ENCODE peak calls at places on chromosomes 7 and 10, in seven cellular contexts. Y is Calu3, U is sigmoid colon, N is EL, X is amygdala, C is posterior vena cava, V is SK-N-DZ. Z is an unnamed sample.

GRCh38 chr10:43120948-43121290 is 17.3 kb upstream of the CSGALNACT2 start:
- DNase-seq in Y (no peak), U (no peak), N (no peak), X (no peak), C (peak), V (no peak), Z (no peak)

GRCh38 chr7:92246363-92247101 is 758 bp downstream of the ANKIB1 start:
- DNase-seq in Y (no peak), U (no peak), N (peak), X (peak), C (no peak), V (no peak), Z (peak)

GRCh38 chr7:3510101-3511020 is 209.3 kb downstream of the SDK1 start:
- DNase-seq in Y (no peak), U (no peak), N (no peak), X (no peak), C (no peak), V (no peak), Z (no peak)

GRCh38 chr7:108596560-108596959 is 26.9 kb downstream of the DNAJB9 start:
- DNase-seq in Y (no peak), U (no peak), N (no peak), X (no peak), C (no peak), V (no peak), Z (no peak)

GRCh38 chr7:147519062-147519461 is 1071.5 kb upstream of the C7orf33 start:
- DNase-seq in Y (no peak), U (no peak), N (no peak), X (no peak), C (no peak), V (no peak), Z (no peak)

GRCh38 chr7:115805458-115805857 is 225.1 kb downstream of the TFEC start:
- DNase-seq in Y (no peak), U (no peak), N (no peak), X (no peak), C (no peak), V (no peak), Z (no peak)

GRCh38 chr10:101066890-101067355 is 5.1 kb downstream of the KAZALD1 start:
- DNase-seq in Y (no peak), U (no peak), N (no peak), X (no peak), C (no peak), V (no peak), Z (no peak)

GRCh38 chr10:24822557-24822956 is 98.9 kb upstream of the ARHGAP21 start:
- DNase-seq in Y (no peak), U (no peak), N (no peak), X (peak), C (no peak), V (no peak), Z (no peak)

GRCh38 chr10:89391882-89392756 is at the start of gene IFIT1:
- DNase-seq in Y (peak), U (peak), N (peak), X (peak), C (no peak), V (no peak), Z (peak)

GRCh38 chr10:31340343-31340742 is 21.3 kb downstream of the ZEB1 start:
- DNase-seq in Y (no peak), U (no peak), N (no peak), X (no peak), C (no peak), V (no peak), Z (no peak)

GRCh38 chr7:148182264-148182663 is 408.3 kb upstream of the C7orf33 start:
- DNase-seq in Y (no peak), U (no peak), N (no peak), X (no peak), C (no peak), V (no peak), Z (no peak)

GRCh38 chr7:91875851-91876250 is 4.7 kb downstream of the MTERF1 start:
- DNase-seq in Y (no peak), U (no peak), N (no peak), X (no peak), C (no peak), V (no peak), Z (no peak)

GRCh38 chr7:37552021-37552420 is 103.4 kb upstream of the ELMO1 start:
- DNase-seq in Y (no peak), U (no peak), N (no peak), X (no peak), C (no peak), V (no peak), Z (no peak)

GRCh38 chr7:84879936-84880325 is 306.9 kb downstream of the SEMA3D start:
- DNase-seq in Y (no peak), U (no peak), N (no peak), X (no peak), C (no peak), V (no peak), Z (no peak)

GRCh38 chr7:92155108-92155755 is 21.0 kb upstream of the CYP51A1 start:
- DNase-seq in Y (no peak), U (no peak), N (no peak), X (no peak), C (no peak), V (no peak), Z (no peak)

GRCh38 chr7:122887198-122887597 is 938 bp upstream of the CADPS2 start:
- DNase-seq in Y (peak), U (peak), N (peak), X (peak), C (peak), V (peak), Z (peak)

GRCh38 chr10:29455095-29455494 is 166.2 kb downstream of the LYZL1 start:
- DNase-seq in Y (no peak), U (no peak), N (no peak), X (no peak), C (no peak), V (no peak), Z (no peak)

GRCh38 chr10:30017576-30017975 is 41.8 kb downstream of the JCAD start:
- DNase-seq in Y (no peak), U (no peak), N (no peak), X (no peak), C (no peak), V (no peak), Z (no peak)

GRCh38 chr7:107879400-107880035 is 11.5 kb upstream of the DLD start:
- DNase-seq in Y (peak), U (no peak), N (peak), X (peak), C (no peak), V (peak), Z (peak)

GRCh38 chr10:132163278-132163765 is 23.4 kb upstream of the DPYSL4 start:
- DNase-seq in Y (peak), U (no peak), N (peak), X (no peak), C (peak), V (peak), Z (peak)

GRCh38 chr7:138205614-138206150 is 129.4 kb downstream of the AKR1D1 start:
- DNase-seq in Y (no peak), U (no peak), N (no peak), X (no peak), C (no peak), V (no peak), Z (no peak)

GRCh38 chr7:17492437-17492836 is 194.0 kb downstream of the AHR start:
- DNase-seq in Y (no peak), U (no peak), N (no peak), X (no peak), C (no peak), V (no peak), Z (no peak)

GRCh38 chr7:82317257-82317721 is 126.3 kb downstream of the CACNA2D1 start:
- DNase-seq in Y (no peak), U (no peak), N (no peak), X (no peak), C (no peak), V (no peak), Z (no peak)